ENCODE peak calls at places on chromosome 2, in nine cellular contexts. K is uterus, A is aorta, R is left ventricle myocardium inferior, F is testis, X is ovary, W is HepG2, M is heart left ventricle, S is coronary artery. P is an unnamed sample.

GRCh38 chr2:156672569-156673270 is 236.5 kb downstream of the GPD2 start:
- DNase-seq in K (no peak), A (no peak), R (no peak), F (no peak), X (no peak), W (no peak), M (no peak), S (no peak), P (no peak)

GRCh38 chr2:62505109-62505508 is 886 bp downstream of the TMEM17 start:
- DNase-seq in K (no peak), A (no peak), R (no peak), F (no peak), X (no peak), W (no peak), M (no peak), S (no peak), P (no peak)

GRCh38 chr2:28322887-28323483 is 69.7 kb upstream of the FOSL2 start:
- DNase-seq in K (no peak), A (no peak), R (no peak), F (no peak), X (no peak), W (no peak), M (no peak), S (no peak), P (no peak)

GRCh38 chr2:61543062-61543461 is 4.9 kb upstream of the XPO1 start:
- DNase-seq in K (no peak), A (no peak), R (no peak), F (no peak), X (no peak), W (no peak), M (no peak), S (no peak), P (no peak)

GRCh38 chr2:176699660-176700059 is 430.4 kb downstream of the MTX2 start:
- DNase-seq in K (no peak), A (no peak), R (no peak), F (no peak), X (no peak), W (no peak), M (no peak), S (no peak), P (no peak)

GRCh38 chr2:229485782-229486181 is 214.7 kb upstream of the PID1 start:
- DNase-seq in K (no peak), A (no peak), R (no peak), F (peak), X (no peak), W (no peak), M (peak), S (no peak), P (no peak)

GRCh38 chr2:44952143-44952805 is 10.8 kb downstream of the SIX3 start:
- DNase-seq in K (no peak), A (no peak), R (no peak), F (peak), X (no peak), W (peak), M (no peak), S (no peak), P (peak)

GRCh38 chr2:64751286-64752260 is 97.9 kb upstream of the SERTAD2 start:
- DNase-seq in K (peak), A (peak), R (no peak), F (peak), X (no peak), W (peak), M (no peak), S (no peak), P (no peak)

GRCh38 chr2:109460553-109461324 is 153.0 kb downstream of the SEPTIN10 start:
- DNase-seq in K (peak), A (no peak), R (no peak), F (no peak), X (no peak), W (no peak), M (no peak), S (peak), P (no peak)

GRCh38 chr2:232042911-232043564 is 81.5 kb downstream of the DIS3L2 start:
- DNase-seq in K (no peak), A (no peak), R (no peak), F (no peak), X (no peak), W (no peak), M (no peak), S (no peak), P (no peak)

GRCh38 chr2:183059561-183059960 is 19.0 kb upstream of the DUSP19 start:
- DNase-seq in K (no peak), A (no peak), R (no peak), F (no peak), X (no peak), W (no peak), M (no peak), S (no peak), P (no peak)

GRCh38 chr2:120385355-120386127 is 39.6 kb downstream of the INHBB start:
- DNase-seq in K (no peak), A (no peak), R (no peak), F (no peak), X (no peak), W (no peak), M (no peak), S (no peak), P (no peak)

GRCh38 chr2:68043719-68044498 is 18.9 kb downstream of the C1D start:
- DNase-seq in K (no peak), A (no peak), R (no peak), F (no peak), X (no peak), W (no peak), M (no peak), S (no peak), P (no peak)

GRCh38 chr2:26732446-26732845 is 31.6 kb upstream of the SLC35F6 start:
- DNase-seq in K (no peak), A (no peak), R (no peak), F (no peak), X (no peak), W (no peak), M (no peak), S (no peak), P (no peak)

GRCh38 chr2:235765181-235765820 is 271.5 kb downstream of the AGAP1 start:
- DNase-seq in K (peak), A (no peak), R (no peak), F (no peak), X (peak), W (no peak), M (no peak), S (no peak), P (no peak)

GRCh38 chr2:237615631-237616249 is 11.6 kb upstream of the LRRFIP1 start:
- DNase-seq in K (no peak), A (no peak), R (no peak), F (no peak), X (no peak), W (no peak), M (no peak), S (no peak), P (no peak)

GRCh38 chr2:43576983-43577892 is 18.6 kb downstream of the THADA start:
- DNase-seq in K (no peak), A (peak), R (no peak), F (peak), X (peak), W (peak), M (no peak), S (no peak), P (no peak)

GRCh38 chr2:7077660-7078278 is 160.6 kb downstream of the RNF144A start:
- DNase-seq in K (no peak), A (no peak), R (no peak), F (no peak), X (no peak), W (no peak), M (peak), S (no peak), P (peak)

GRCh38 chr2:119730598-119731278 is 29.0 kb upstream of the PTPN4 start:
- DNase-seq in K (no peak), A (no peak), R (no peak), F (no peak), X (no peak), W (no peak), M (no peak), S (no peak), P (no peak)

GRCh38 chr2:219221956-219222518 is 3.3 kb upstream of the ABCB6 start:
- DNase-seq in K (no peak), A (no peak), R (no peak), F (no peak), X (no peak), W (no peak), M (no peak), S (no peak), P (no peak)

GRCh38 chr2:105798595-105798994 is 53.9 kb downstream of the NCK2 start:
- DNase-seq in K (no peak), A (no peak), R (no peak), F (no peak), X (no peak), W (no peak), M (no peak), S (no peak), P (no peak)
- H3K4me3 ChIP-seq in K (no peak), A (no peak), R (no peak), F (no peak), X (no peak), W (no peak), M (no peak), S (no peak), P (no peak)

DNA sequence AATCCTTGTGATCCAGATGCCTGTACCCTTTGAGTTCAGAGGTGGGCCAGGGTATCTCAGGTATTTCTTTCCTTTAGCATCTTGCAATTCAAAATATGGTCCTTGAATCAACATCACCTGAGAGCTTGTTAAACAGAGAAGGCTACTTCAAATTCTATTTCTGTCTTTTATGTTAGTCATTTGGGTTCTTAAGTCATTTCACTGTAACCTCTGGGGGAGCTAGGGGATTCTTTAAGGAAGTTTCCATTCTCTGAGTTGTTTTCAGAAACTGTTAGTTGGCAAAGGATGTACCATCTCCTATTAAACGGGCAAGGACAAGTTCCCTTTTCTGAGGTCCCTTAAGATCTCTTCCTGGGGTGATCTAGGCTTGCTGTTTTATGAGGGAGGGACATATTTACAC is 16.6 kb downstream of the CFLAR start:
- DNase-seq in K (no peak), A (no peak), R (no peak), F (no peak), X (no peak), W (no peak), M (no peak), S (no peak), P (no peak)
- H3K27ac ChIP-seq in K (peak), A (no peak), R (peak), F (no peak), X (no peak), W (no peak), M (peak), S (peak), P (peak)

DNA sequence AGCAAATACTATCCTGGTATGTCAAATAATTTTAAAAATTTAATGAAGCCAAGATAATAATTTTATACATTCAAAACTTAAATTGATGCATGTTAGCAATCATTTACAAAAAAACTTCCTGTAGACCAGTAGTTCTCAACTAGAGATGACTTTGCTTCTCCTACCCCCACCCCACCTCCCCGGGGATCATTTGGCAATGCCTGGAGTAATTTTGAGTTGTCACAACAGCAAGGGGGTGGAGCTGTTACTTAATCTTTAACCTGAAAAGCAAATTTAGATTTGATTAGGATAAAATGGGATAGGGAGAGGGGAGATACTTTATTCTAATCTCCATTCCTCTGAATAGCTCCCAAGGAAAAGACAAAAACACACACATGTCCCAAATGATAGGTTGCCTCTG is 4.2 kb downstream of the SLC40A1 start:
- DNase-seq in K (no peak), A (no peak), R (peak), F (no peak), X (no peak), W (no peak), M (no peak), S (no peak), P (no peak)
- H3K4me3 ChIP-seq in K (no peak), A (peak), R (peak), F (no peak), X (peak), W (no peak), M (no peak), S (peak), P (no peak)

GRCh38 chr2:14930441-14930840 is 297.9 kb downstream of the LRATD1 start:
- DNase-seq in K (no peak), A (no peak), R (no peak), F (no peak), X (no peak), W (no peak), M (no peak), S (no peak), P (no peak)

GRCh38 chr2:14925471-14925870 is 293.0 kb downstream of the LRATD1 start:
- DNase-seq in K (no peak), A (no peak), R (no peak), F (no peak), X (no peak), W (no peak), M (no peak), S (no peak), P (no peak)

DNA sequence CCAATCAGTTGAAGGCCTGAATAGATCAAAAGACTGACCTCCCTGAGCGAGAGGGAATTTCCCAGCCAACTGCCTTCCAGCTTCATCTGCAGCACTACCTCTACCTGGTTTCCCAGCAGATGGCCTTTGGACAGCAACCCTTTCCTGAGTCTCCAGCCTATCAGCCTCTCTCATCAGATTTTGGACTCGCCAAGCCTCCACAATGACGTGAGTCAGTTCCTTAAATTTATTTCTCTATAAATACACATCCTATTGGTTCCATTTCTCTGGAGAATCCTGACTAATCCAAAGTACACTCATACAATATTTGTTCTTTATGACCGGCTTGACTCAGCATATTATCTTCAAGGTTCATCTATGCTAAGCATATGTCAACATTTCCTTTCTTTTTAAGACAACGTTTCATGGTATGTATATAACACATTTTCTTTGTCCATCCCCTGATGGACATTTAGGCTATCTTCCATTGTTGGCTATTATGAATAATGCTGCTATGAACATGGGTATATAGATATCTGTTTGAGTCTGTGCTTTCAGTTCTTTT is 294.6 kb downstream of the LRATD1 start:
- DNase-seq in K (no peak), A (no peak), R (no peak), F (no peak), X (no peak), W (peak), M (no peak), S (no peak), P (no peak)
- H3K27ac ChIP-seq in K (no peak), A (no peak), R (no peak), F (no peak), X (no peak), W (no peak), M (no peak), S (no peak), P (no peak)

GRCh38 chr2:209426432-209426831 is 2.6 kb downstream of the MAP2 start:
- DNase-seq in K (no peak), A (no peak), R (no peak), F (no peak), X (no peak), W (no peak), M (no peak), S (no peak), P (no peak)
- H3K4me3 ChIP-seq in K (no peak), A (no peak), R (no peak), F (no peak), X (no peak), W (no peak), M (no peak), S (peak), P (no peak)

GRCh38 chr2:126750506-126750905 is 94.5 kb downstream of the GYPC start:
- DNase-seq in K (no peak), A (no peak), R (no peak), F (no peak), X (no peak), W (no peak), M (no peak), S (no peak), P (no peak)
- H3K27ac ChIP-seq in K (no peak), A (no peak), R (no peak), F (no peak), X (no peak), W (no peak), M (no peak), S (no peak), P (no peak)

P was measured in right cardiac atrium.